ENCODE peak calls at places on chromosomes 6 and 20, in seven cellular contexts. One of them, this sample, is unnamed.

GRCh38 chr6:40719671-40720374 is 132.7 kb upstream of the LRFN2 start:
- DNase-seq in stimulated activated naive CD4-positive, alpha-beta T cell: no peak
- DNase-seq in stimulated activated CD8-positive, alpha-beta memory T cell treated with anti-CD3 and anti-CD28 coated beads, Interleukin-12 subunit alpha, Interleukin-12 subunit beta, amount 100 ng/mL, for 4 hours: no peak
- DNase-seq in activated naive CD8-positive, alpha-beta T cell treated with anti-CD3 and anti-CD28 coated beads, Interleukin-2, amount 50 U/mL, for 24 hours: no peak
- DNase-seq in NCI-H1105 treated with DMSO at 0.1 percent for 48 hours: peak
- DNase-seq in effector memory CD8-positive, alpha-beta T cell: no peak
- DNase-seq in bronchial epithelial cell: no peak
- DNase-seq in this sample: no peak

GRCh38 chr6:138590796-138591709 is 91.8 kb upstream of the NHSL1 start:
- DNase-seq in stimulated activated naive CD4-positive, alpha-beta T cell: no peak
- DNase-seq in NCI-H1105 treated with DMSO at 0.1 percent for 48 hours: peak
- DNase-seq in bronchial epithelial cell: peak
- DNase-seq in activated naive CD8-positive, alpha-beta T cell treated with anti-CD3 and anti-CD28 coated beads, Interleukin-2, amount 50 U/mL, for 24 hours: peak
- DNase-seq in stimulated activated CD8-positive, alpha-beta memory T cell treated with anti-CD3 and anti-CD28 coated beads, Interleukin-12 subunit alpha, Interleukin-12 subunit beta, amount 100 ng/mL, for 4 hours: no peak
- DNase-seq in effector memory CD8-positive, alpha-beta T cell: peak
- DNase-seq in this sample: no peak

GRCh38 chr6:118939683-118940082 is 4.7 kb upstream of the MCM9 start:
- DNase-seq in stimulated activated naive CD4-positive, alpha-beta T cell: no peak
- DNase-seq in effector memory CD8-positive, alpha-beta T cell: no peak
- DNase-seq in stimulated activated CD8-positive, alpha-beta memory T cell treated with anti-CD3 and anti-CD28 coated beads, Interleukin-12 subunit alpha, Interleukin-12 subunit beta, amount 100 ng/mL, for 4 hours: no peak
- DNase-seq in NCI-H1105 treated with DMSO at 0.1 percent for 48 hours: no peak
- DNase-seq in bronchial epithelial cell: no peak
- DNase-seq in activated naive CD8-positive, alpha-beta T cell treated with anti-CD3 and anti-CD28 coated beads, Interleukin-2, amount 50 U/mL, for 24 hours: no peak
- DNase-seq in this sample: no peak

GRCh38 chr20:63493563-63494020 is 5.3 kb downstream of the EEF1A2 start:
- DNase-seq in effector memory CD8-positive, alpha-beta T cell: no peak
- DNase-seq in stimulated activated naive CD4-positive, alpha-beta T cell: no peak
- DNase-seq in activated naive CD8-positive, alpha-beta T cell treated with anti-CD3 and anti-CD28 coated beads, Interleukin-2, amount 50 U/mL, for 24 hours: no peak
- DNase-seq in bronchial epithelial cell: no peak
- DNase-seq in stimulated activated CD8-positive, alpha-beta memory T cell treated with anti-CD3 and anti-CD28 coated beads, Interleukin-12 subunit alpha, Interleukin-12 subunit beta, amount 100 ng/mL, for 4 hours: no peak
- DNase-seq in NCI-H1105 treated with DMSO at 0.1 percent for 48 hours: no peak
- DNase-seq in this sample: no peak

GRCh38 chr6:106194949-106195919 is 109.1 kb downstream of the PRDM1 start:
- DNase-seq in stimulated activated naive CD4-positive, alpha-beta T cell: no peak
- DNase-seq in effector memory CD8-positive, alpha-beta T cell: peak
- DNase-seq in bronchial epithelial cell: peak
- DNase-seq in activated naive CD8-positive, alpha-beta T cell treated with anti-CD3 and anti-CD28 coated beads, Interleukin-2, amount 50 U/mL, for 24 hours: no peak
- DNase-seq in NCI-H1105 treated with DMSO at 0.1 percent for 48 hours: no peak
- DNase-seq in stimulated activated CD8-positive, alpha-beta memory T cell treated with anti-CD3 and anti-CD28 coated beads, Interleukin-12 subunit alpha, Interleukin-12 subunit beta, amount 100 ng/mL, for 4 hours: no peak
- DNase-seq in this sample: no peak

GRCh38 chr6:38570750-38571149 is 69.0 kb downstream of the BTBD9 start:
- DNase-seq in stimulated activated naive CD4-positive, alpha-beta T cell: no peak
- DNase-seq in NCI-H1105 treated with DMSO at 0.1 percent for 48 hours: peak
- DNase-seq in activated naive CD8-positive, alpha-beta T cell treated with anti-CD3 and anti-CD28 coated beads, Interleukin-2, amount 50 U/mL, for 24 hours: no peak
- DNase-seq in effector memory CD8-positive, alpha-beta T cell: no peak
- DNase-seq in stimulated activated CD8-positive, alpha-beta memory T cell treated with anti-CD3 and anti-CD28 coated beads, Interleukin-12 subunit alpha, Interleukin-12 subunit beta, amount 100 ng/mL, for 4 hours: no peak
- DNase-seq in bronchial epithelial cell: peak
- DNase-seq in this sample: no peak

GRCh38 chr6:7901056-7901455 is 9.5 kb downstream of the TXNDC5 start:
- DNase-seq in stimulated activated CD8-positive, alpha-beta memory T cell treated with anti-CD3 and anti-CD28 coated beads, Interleukin-12 subunit alpha, Interleukin-12 subunit beta, amount 100 ng/mL, for 4 hours: no peak
- DNase-seq in stimulated activated naive CD4-positive, alpha-beta T cell: no peak
- DNase-seq in effector memory CD8-positive, alpha-beta T cell: no peak
- DNase-seq in NCI-H1105 treated with DMSO at 0.1 percent for 48 hours: no peak
- DNase-seq in bronchial epithelial cell: no peak
- DNase-seq in activated naive CD8-positive, alpha-beta T cell treated with anti-CD3 and anti-CD28 coated beads, Interleukin-2, amount 50 U/mL, for 24 hours: no peak
- DNase-seq in this sample: no peak

GRCh38 chr6:29965873-29966601 is 23.7 kb downstream of the HLA-A start:
- DNase-seq in bronchial epithelial cell: peak
- DNase-seq in effector memory CD8-positive, alpha-beta T cell: peak
- DNase-seq in activated naive CD8-positive, alpha-beta T cell treated with anti-CD3 and anti-CD28 coated beads, Interleukin-2, amount 50 U/mL, for 24 hours: peak
- DNase-seq in stimulated activated CD8-positive, alpha-beta memory T cell treated with anti-CD3 and anti-CD28 coated beads, Interleukin-12 subunit alpha, Interleukin-12 subunit beta, amount 100 ng/mL, for 4 hours: no peak
- DNase-seq in NCI-H1105 treated with DMSO at 0.1 percent for 48 hours: peak
- DNase-seq in stimulated activated naive CD4-positive, alpha-beta T cell: peak
- DNase-seq in this sample: peak

GRCh38 chr6:29824144-29824543 is 3.5 kb upstream of the HLA-G start:
- DNase-seq in stimulated activated CD8-positive, alpha-beta memory T cell treated with anti-CD3 and anti-CD28 coated beads, Interleukin-12 subunit alpha, Interleukin-12 subunit beta, amount 100 ng/mL, for 4 hours: no peak
- DNase-seq in stimulated activated naive CD4-positive, alpha-beta T cell: no peak
- DNase-seq in activated naive CD8-positive, alpha-beta T cell treated with anti-CD3 and anti-CD28 coated beads, Interleukin-2, amount 50 U/mL, for 24 hours: no peak
- DNase-seq in effector memory CD8-positive, alpha-beta T cell: no peak
- DNase-seq in NCI-H1105 treated with DMSO at 0.1 percent for 48 hours: no peak
- DNase-seq in bronchial epithelial cell: no peak
- DNase-seq in this sample: no peak

GRCh38 chr20:61434361-61434781 is 182.3 kb downstream of the CDH4 start:
- DNase-seq in stimulated activated naive CD4-positive, alpha-beta T cell: no peak
- DNase-seq in activated naive CD8-positive, alpha-beta T cell treated with anti-CD3 and anti-CD28 coated beads, Interleukin-2, amount 50 U/mL, for 24 hours: no peak
- DNase-seq in stimulated activated CD8-positive, alpha-beta memory T cell treated with anti-CD3 and anti-CD28 coated beads, Interleukin-12 subunit alpha, Interleukin-12 subunit beta, amount 100 ng/mL, for 4 hours: no peak
- DNase-seq in NCI-H1105 treated with DMSO at 0.1 percent for 48 hours: no peak
- DNase-seq in bronchial epithelial cell: no peak
- DNase-seq in effector memory CD8-positive, alpha-beta T cell: no peak
- DNase-seq in this sample: no peak

GRCh38 chr6:55636406-55637102 is 57.6 kb upstream of the HMGCLL1 start:
- DNase-seq in activated naive CD8-positive, alpha-beta T cell treated with anti-CD3 and anti-CD28 coated beads, Interleukin-2, amount 50 U/mL, for 24 hours: no peak
- DNase-seq in bronchial epithelial cell: peak
- DNase-seq in stimulated activated naive CD4-positive, alpha-beta T cell: no peak
- DNase-seq in NCI-H1105 treated with DMSO at 0.1 percent for 48 hours: no peak
- DNase-seq in stimulated activated CD8-positive, alpha-beta memory T cell treated with anti-CD3 and anti-CD28 coated beads, Interleukin-12 subunit alpha, Interleukin-12 subunit beta, amount 100 ng/mL, for 4 hours: no peak
- DNase-seq in effector memory CD8-positive, alpha-beta T cell: no peak
- DNase-seq in this sample: no peak

GRCh38 chr20:40262219-40262618 is 426.8 kb downstream of the MAFB start:
- DNase-seq in effector memory CD8-positive, alpha-beta T cell: no peak
- DNase-seq in bronchial epithelial cell: no peak
- DNase-seq in stimulated activated naive CD4-positive, alpha-beta T cell: no peak
- DNase-seq in activated naive CD8-positive, alpha-beta T cell treated with anti-CD3 and anti-CD28 coated beads, Interleukin-2, amount 50 U/mL, for 24 hours: no peak
- DNase-seq in stimulated activated CD8-positive, alpha-beta memory T cell treated with anti-CD3 and anti-CD28 coated beads, Interleukin-12 subunit alpha, Interleukin-12 subunit beta, amount 100 ng/mL, for 4 hours: no peak
- DNase-seq in NCI-H1105 treated with DMSO at 0.1 percent for 48 hours: no peak
- DNase-seq in this sample: no peak

This sample was measured in upper lobe of left lung.